ENCODE peak calls at places on chromosomes 7 and 10, in eight cellular contexts. V is keratinocyte, T is fibroblast of mammary gland, N is H1, J is fibroblast of pulmonary artery, F is thoracic aorta, M is brain microvascular endothelial cell, L is astrocyte of the spinal cord. P is an unnamed sample.

GRCh38 chr10:73854310-73854709 is 20.0 kb downstream of the CAMK2G start:
- DNase-seq in V (no peak), T (no peak), N (no peak), J (no peak), F (no peak), M (no peak), L (no peak), P (no peak)

GRCh38 chr10:124012991-124013390 is 80.4 kb downstream of the CHST15 start:
- DNase-seq in V (no peak), T (no peak), N (no peak), J (no peak), F (no peak), M (no peak), L (no peak), P (no peak)

GRCh38 chr7:154953006-154953684 is 49.8 kb downstream of the PAXIP1 start:
- DNase-seq in V (no peak), T (peak; percentile 48), N (peak; percentile 71), J (peak; percentile 60), F (no peak), M (peak; percentile 12), L (peak; percentile 27), P (peak; percentile 62)

GRCh38 chr10:124558339-124558685 is 96.7 kb downstream of the LHPP start:
- DNase-seq in V (no peak), T (no peak), N (no peak), J (no peak), F (no peak), M (no peak), L (no peak), P (no peak)

GRCh38 chr10:124381011-124381591 is 37.6 kb downstream of the OAT start:
- DNase-seq in V (no peak), T (peak; percentile 6), N (no peak), J (no peak), F (no peak), M (no peak), L (peak; percentile 29), P (no peak)

GRCh38 chr10:73744690-73744994 is 470 bp downstream of the SEC24C start:
- DNase-seq in V (no peak), T (peak; percentile 58), N (no peak), J (peak; percentile 61), F (peak; percentile 19), M (peak; percentile 76), L (peak; percentile 71), P (peak; percentile 69)

GRCh38 chr10:95327367-95327766 is 36.6 kb upstream of the PDLIM1 start:
- DNase-seq in V (no peak), T (peak; percentile 63), N (no peak), J (peak; percentile 69), F (no peak), M (peak; percentile 31), L (peak; percentile 52), P (peak; percentile 49)

GRCh38 chr10:119726291-119727261 is 726 bp downstream of the INPP5F start:
- DNase-seq in V (no peak), T (no peak), N (no peak), J (no peak), F (no peak), M (no peak), L (no peak), P (no peak)

GRCh38 chr7:121075952-121076349 is 87.4 kb downstream of the CPED1 start:
- DNase-seq in V (no peak), T (no peak), N (no peak), J (no peak), F (no peak), M (no peak), L (no peak), P (no peak)

GRCh38 chr7:44845476-44845875 is 2.4 kb downstream of the H2AZ2 start:
- DNase-seq in V (no peak), T (no peak), N (no peak), J (no peak), F (no peak), M (no peak), L (peak; percentile 12), P (no peak)

GRCh38 chr7:44846816-44847508 is 925 bp downstream of the H2AZ2 start:
- DNase-seq in V (no peak), T (no peak), N (no peak), J (no peak), F (no peak), M (no peak), L (no peak), P (no peak)

GRCh38 chr7:44847509-44847919 is 373 bp downstream of the H2AZ2 start:
- DNase-seq in V (no peak), T (peak; percentile 78), N (peak; percentile 33), J (peak; percentile 88), F (peak; percentile 45), M (peak; percentile 80), L (peak; percentile 87), P (peak; percentile 95)

GRCh38 chr7:44849277-44850210 is 1.7 kb upstream of the H2AZ2 start:
- DNase-seq in V (no peak), T (no peak), N (no peak), J (peak; percentile 38), F (no peak), M (no peak), L (no peak), P (no peak)

DNA sequence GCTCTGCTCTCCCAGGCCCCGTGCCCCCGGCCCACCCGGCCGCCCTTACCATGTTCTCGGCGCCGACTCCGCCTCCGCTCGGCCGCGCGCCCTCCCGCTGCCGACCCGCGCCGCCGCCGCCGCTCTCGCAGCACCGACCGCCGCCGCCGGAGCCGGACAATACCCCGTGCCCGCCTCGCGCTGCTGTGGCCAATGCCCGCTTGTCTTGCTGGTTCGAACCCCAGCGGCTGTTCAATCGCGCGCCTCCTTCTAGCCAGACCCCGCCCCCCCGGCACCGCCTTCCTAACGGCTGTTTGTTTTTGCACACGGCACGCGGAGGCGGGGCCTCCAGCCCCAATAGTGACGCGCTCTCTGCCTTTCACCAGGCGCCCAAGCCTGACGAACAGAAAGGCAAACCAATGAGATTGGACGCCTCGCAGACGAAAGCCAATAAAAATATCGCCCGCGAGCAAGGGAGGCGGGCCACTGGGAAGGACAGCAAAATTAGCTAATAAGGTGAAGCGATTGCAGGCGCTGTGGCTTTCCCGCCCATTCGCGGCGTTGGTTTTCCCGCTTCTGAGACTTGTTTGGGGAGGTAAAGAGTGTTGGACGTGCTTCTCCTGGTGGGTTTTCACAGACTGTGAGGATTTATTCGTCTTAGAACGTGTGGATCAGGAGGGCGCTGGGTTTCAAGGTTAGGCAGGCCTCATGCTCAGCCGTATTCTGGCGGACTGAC is at the start of gene H2AZ2:
- DNase-seq in V (peak; percentile 98), T (peak; percentile 100), N (peak; percentile 99), J (peak; percentile 100), F (peak; percentile 99), M (peak; percentile 100), L (peak; percentile 100), P (peak; percentile 100)
- TF ChIP-seq CTCF in V (no peak), T (no peak), N (no peak), J (no peak), F (no peak), M (no peak), L (no peak), P (no peak)

DNA sequence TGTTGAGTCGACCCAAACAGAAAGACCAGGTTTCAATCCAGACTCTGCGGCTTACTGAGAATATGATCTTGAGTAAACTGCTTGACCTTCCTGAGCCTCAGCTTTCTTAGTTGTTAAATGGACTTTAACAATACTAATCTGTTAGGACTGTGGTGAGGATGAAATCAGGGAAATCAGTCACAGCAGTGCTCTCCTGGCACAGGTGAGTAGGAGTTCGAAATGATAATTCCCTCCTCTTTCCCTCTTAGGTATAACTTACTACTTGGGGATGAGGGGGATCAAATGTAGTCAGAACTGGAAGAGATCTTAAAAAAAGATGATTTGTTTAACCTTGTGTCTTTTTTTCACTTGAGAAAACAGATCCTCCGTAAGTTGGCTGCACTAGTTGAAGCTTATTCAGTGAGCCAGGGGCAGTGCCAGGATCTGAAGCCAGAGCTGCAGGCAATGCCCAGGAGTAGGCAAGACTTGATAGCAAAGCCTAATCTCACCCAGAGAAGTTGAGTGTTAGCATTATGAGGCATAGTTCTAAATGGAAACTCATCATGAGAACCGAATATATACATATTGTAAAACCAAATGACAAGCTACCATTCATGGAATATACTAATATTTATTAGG is 1.8 kb upstream of the MAGI2 start:
- DNase-seq in V (no peak), T (no peak), N (no peak), J (no peak), F (no peak), M (no peak), L (no peak), P (no peak)
- H3K4me3 ChIP-seq in V (no peak overlapping the region), T (peak overlapping the region; percentile 91), N (no peak overlapping the region), J (peak overlapping the region; percentile 77), F (peak overlapping the region; percentile 90), M (no peak overlapping the region), L (no peak overlapping the region), P (peak overlapping the region; percentile 70)

GRCh38 chr10:79268100-79268670 is 79.1 kb upstream of the PPIF start:
- DNase-seq in V (no peak), T (peak; percentile 76), N (no peak), J (peak; percentile 34), F (no peak), M (peak; percentile 68), L (peak; percentile 61), P (peak; percentile 78)

GRCh38 chr10:79268717-79269116 is 78.6 kb upstream of the PPIF start:
- DNase-seq in V (no peak), T (peak; percentile 35), N (no peak), J (no peak), F (no peak), M (no peak), L (no peak), P (peak; percentile 38)

GRCh38 chr10:79266543-79267312 is 80.5 kb upstream of the PPIF start:
- DNase-seq in V (no peak), T (peak; percentile 90), N (no peak), J (peak; percentile 93), F (peak; percentile 68), M (peak; percentile 94), L (peak; percentile 95), P (peak; percentile 96)

GRCh38 chr10:79266092-79266491 is 81.2 kb upstream of the PPIF start:
- DNase-seq in V (no peak), T (peak; percentile 27), N (no peak), J (peak; percentile 16), F (peak; percentile 43), M (no peak), L (peak; percentile 20), P (no peak)

DNA sequence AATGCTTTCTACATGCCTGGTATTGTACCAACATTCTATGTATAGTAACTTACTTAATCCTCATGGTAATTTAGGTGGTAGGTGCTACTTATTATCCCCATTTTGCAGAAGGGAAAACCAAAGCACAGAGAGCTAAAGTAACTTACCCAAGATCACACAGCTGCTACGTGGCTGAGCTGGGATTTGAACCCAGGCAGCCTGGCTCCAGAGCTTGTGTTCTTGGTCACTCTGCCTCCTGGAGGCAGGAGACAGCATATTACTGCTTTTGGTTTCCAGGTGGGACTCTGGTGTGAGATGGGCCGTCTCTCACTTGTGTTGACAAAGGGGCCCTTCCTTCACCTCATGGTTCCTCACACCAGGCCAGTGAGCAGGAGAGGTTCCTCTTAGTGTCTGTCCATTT is 79.8 kb upstream of the PPIF start:
- DNase-seq in V (no peak), T (no peak), N (no peak), J (no peak), F (no peak), M (no peak), L (no peak), P (no peak)
- TF ChIP-seq CTCF in V (no peak), T (no peak), N (peak; percentile 30), J (peak; percentile 3), F (no peak), M (peak; percentile 38), L (no peak), P (peak; percentile 14)

GRCh38 chr10:2541176-2541575 is 526.2 kb upstream of the PFKP start:
- DNase-seq in V (no peak), T (no peak), N (no peak), J (no peak), F (no peak), M (no peak), L (no peak), P (no peak)

GRCh38 chr10:2543974-2544373 is 523.4 kb upstream of the PFKP start:
- DNase-seq in V (no peak), T (no peak), N (no peak), J (no peak), F (no peak), M (no peak), L (no peak), P (no peak)

GRCh38 chr10:2543142-2543886 is 524.0 kb upstream of the PFKP start:
- DNase-seq in V (no peak), T (no peak), N (no peak), J (no peak), F (no peak), M (no peak), L (no peak), P (no peak)
- H3K4me3 ChIP-seq in V (no peak overlapping the region), T (no peak overlapping the region), N (no peak overlapping the region), J (no peak overlapping the region), F (no peak overlapping the region), M (no peak overlapping the region), L (no peak overlapping the region), P (no peak overlapping the region)